ENCODE peak calls at places on chromosomes 3 and 15, in eight cellular contexts. G is body of pancreas; Q is activated CD8-positive, alpha-beta memory T cell treated with anti-CD3 and anti-CD28 coated beads, Interleukin-2, amount 50 U/mL, for 48 hours; X is RCC 7860; V is foreskin fibroblast; K is cardiac septum; O is nephron progenitor cell; A is neural progenitor cell. F is an unnamed sample.

GRCh38 chr3:171190668-171191067 is 164.1 kb upstream of the SLC2A2 start:
- DNase-seq in A (no peak), Q (no peak), V (no peak), X (peak), K (no peak), G (no peak), O (no peak), F (no peak)

GRCh38 chr15:51623386-51623938 is 891 bp upstream of the DMXL2 start:
- DNase-seq in G (no peak), O (no peak), X (no peak), V (peak), Q (no peak), K (no peak), A (no peak), F (no peak)

GRCh38 chr15:59958288-59958687 is 45.8 kb upstream of the FOXB1 start:
- DNase-seq in X (no peak), V (no peak), A (no peak), G (no peak), Q (no peak), K (no peak), O (no peak), F (no peak)

GRCh38 chr3:71444861-71445259 is 138.7 kb downstream of the FOXP1 start:
- DNase-seq in V (no peak), X (no peak), K (no peak), O (no peak), Q (no peak), A (no peak), G (no peak), F (no peak)

GRCh38 chr3:197516517-197516889 is 39.3 kb downstream of the BDH1 start:
- DNase-seq in A (no peak), Q (no peak), K (no peak), O (no peak), G (peak), X (peak), V (peak), F (peak)

GRCh38 chr3:30551266-30551665 is 55.1 kb upstream of the TGFBR2 start:
- DNase-seq in A (no peak), Q (no peak), G (no peak), O (no peak), X (no peak), K (no peak), V (no peak), F (no peak)

GRCh38 chr15:65881766-65882434 is 12.6 kb downstream of the RAB11A start:
- DNase-seq in K (no peak), X (no peak), O (no peak), A (no peak), V (no peak), Q (no peak), G (no peak), F (no peak)

GRCh38 chr3:30553641-30554316 is 52.6 kb upstream of the TGFBR2 start:
- DNase-seq in Q (no peak), O (no peak), K (no peak), X (peak), A (no peak), V (peak), G (no peak), F (peak)

GRCh38 chr3:126685493-126685892 is 18.5 kb upstream of the CHCHD6 start:
- DNase-seq in A (no peak), O (no peak), G (no peak), V (no peak), K (no peak), X (no peak), Q (no peak), F (no peak)

GRCh38 chr3:177525987-177526712 is 328.9 kb upstream of the TBL1XR1 start:
- DNase-seq in Q (no peak), X (peak), V (no peak), K (no peak), G (no peak), A (no peak), O (no peak), F (no peak)

GRCh38 chr15:59541750-59542149 is 69.8 kb upstream of the GCNT3 start:
- DNase-seq in O (no peak), G (no peak), Q (no peak), V (no peak), X (no peak), K (no peak), A (no peak), F (no peak)

GRCh38 chr15:88980498-88980897 is 67.3 kb upstream of the MFGE8 start:
- DNase-seq in V (no peak), O (no peak), A (no peak), Q (no peak), X (no peak), G (no peak), K (no peak), F (no peak)

GRCh38 chr3:147113293-147114045 is 292.9 kb downstream of the ZIC4 start:
- DNase-seq in O (no peak), Q (no peak), K (no peak), V (peak), G (no peak), X (peak), A (no peak), F (no peak)

GRCh38 chr15:73856458-73857192 is 16.7 kb upstream of the TBC1D21 start:
- DNase-seq in A (no peak), G (peak), X (no peak), V (no peak), Q (peak), K (peak), O (no peak), F (no peak)

GRCh38 chr3:123258811-123259420 is 57.2 kb downstream of the SEC22A start:
- DNase-seq in A (no peak), K (no peak), Q (no peak), V (peak), X (peak), G (no peak), O (no peak), F (no peak)

GRCh38 chr3:38526792-38527191 is 30.7 kb downstream of the EXOG start:
- DNase-seq in V (no peak), Q (no peak), O (no peak), X (no peak), G (no peak), A (no peak), K (no peak), F (no peak)

GRCh38 chr3:13715961-13716360 is 163.9 kb downstream of the WNT7A start:
- DNase-seq in Q (peak), K (no peak), O (no peak), V (no peak), X (no peak), G (no peak), A (no peak), F (peak)

GRCh38 chr3:188700497-188700896 is 471.3 kb upstream of the TPRG1 start:
- DNase-seq in X (no peak), K (no peak), O (no peak), G (no peak), A (no peak), V (no peak), Q (no peak), F (no peak)

GRCh38 chr3:158935846-158936245 is 134.0 kb downstream of the MFSD1 start:
- DNase-seq in A (no peak), K (no peak), X (peak), O (no peak), Q (no peak), G (no peak), V (peak), F (no peak)

GRCh38 chr15:34782901-34783300 is 12.4 kb downstream of the ACTC1 start:
- DNase-seq in A (no peak), X (no peak), O (no peak), V (no peak), Q (no peak), G (no peak), K (no peak), F (no peak)

GRCh38 chr15:91228890-91229289 is 128.8 kb downstream of the SV2B start:
- DNase-seq in K (no peak), G (no peak), V (no peak), O (no peak), A (no peak), Q (no peak), X (no peak), F (no peak)

GRCh38 chr15:32098033-32098432 is 67.7 kb downstream of the CHRNA7 start:
- DNase-seq in A (no peak), O (no peak), Q (no peak), X (no peak), V (no peak), K (no peak), G (peak), F (no peak)

GRCh38 chr3:127053026-127053425 is 70.1 kb downstream of the PLXNA1 start:
- DNase-seq in Q (no peak), A (no peak), G (no peak), K (no peak), V (no peak), O (no peak), X (no peak), F (no peak)

GRCh38 chr3:127978636-127979035 is 63.6 kb downstream of the KBTBD12 start:
- DNase-seq in A (no peak), G (no peak), K (no peak), O (no peak), Q (no peak), V (no peak), X (no peak), F (no peak)

GRCh38 chr15:68821898-68822380 is 1.2 kb upstream of the ANP32A start:
- DNase-seq in X (no peak), A (peak), Q (no peak), V (no peak), K (no peak), O (no peak), G (peak), F (peak)

GRCh38 chr15:89803941-89804800 is 10.5 kb downstream of the ANPEP start:
- DNase-seq in Q (no peak), O (no peak), G (peak), X (no peak), K (peak), A (no peak), V (no peak), F (no peak)

GRCh38 chr3:152857082-152857481 is 22.2 kb downstream of the P2RY1 start:
- DNase-seq in Q (no peak), G (no peak), O (no peak), X (no peak), K (no peak), V (peak), A (no peak), F (no peak)

GRCh38 chr3:172289583-172289982 is 158.7 kb downstream of the GHSR start:
- DNase-seq in X (no peak), V (no peak), G (peak), Q (no peak), O (no peak), K (peak), A (peak), F (no peak)

GRCh38 chr3:14875411-14876175 is 56.8 kb downstream of the FGD5 start:
- DNase-seq in A (no peak), X (no peak), G (no peak), Q (no peak), O (no peak), K (peak), V (no peak), F (no peak)

GRCh38 chr15:100588638-100589242 is 13.2 kb downstream of the LINS1 start:
- DNase-seq in A (peak), G (no peak), O (no peak), Q (no peak), V (no peak), K (no peak), X (no peak), F (no peak)

GRCh38 chr3:114308830-114309229 is 15.0 kb downstream of the TIGIT start:
- DNase-seq in A (no peak), Q (no peak), G (no peak), X (no peak), V (no peak), K (no peak), O (no peak), F (peak)

GRCh38 chr15:95085056-95085455 is 853.7 kb downstream of the MCTP2 start:
- DNase-seq in X (no peak), K (no peak), A (no peak), G (no peak), V (no peak), Q (no peak), O (no peak), F (no peak)

F was measured in stimulated activated CD8-positive, alpha-beta memory T cell treated with anti-CD3 and anti-CD28 coated beads, Interleukin-4, amount 100 ng/mL, for 48 hours.